ENCODE peak calls at places on chromosome 3, in nine cellular contexts. One of them, this sample, is unnamed. For H3K36me3, the result is how much of the 10 kb centered on the place peaks cover.

GRCh38 chr3:169811606-169812123 is 1.0 kb upstream of the LRRIQ4 start:
- DNase-seq in endodermal cell: no peak
- DNase-seq in psoas muscle: no peak
- DNase-seq in PC-3: peak
- DNase-seq in naive thymus-derived CD4-positive, alpha-beta T cell: peak
- DNase-seq in esophagus squamous epithelium: no peak
- DNase-seq in heart right ventricle: no peak
- DNase-seq in spleen: no peak
- DNase-seq in fibroblast of lung: peak
- DNase-seq in this sample: no peak

GRCh38 chr3:82891028-82891427 is 1129.6 kb upstream of the GBE1 start:
- DNase-seq in endodermal cell: no peak
- DNase-seq in psoas muscle: no peak
- DNase-seq in PC-3: no peak
- DNase-seq in naive thymus-derived CD4-positive, alpha-beta T cell: no peak
- DNase-seq in esophagus squamous epithelium: no peak
- DNase-seq in heart right ventricle: no peak
- DNase-seq in spleen: no peak
- DNase-seq in fibroblast of lung: no peak
- DNase-seq in this sample: no peak

GRCh38 chr3:43707998-43708397 is 17.3 kb downstream of the ABHD5 start:
- DNase-seq in endodermal cell: no peak
- DNase-seq in psoas muscle: no peak
- DNase-seq in PC-3: peak
- DNase-seq in naive thymus-derived CD4-positive, alpha-beta T cell: no peak
- DNase-seq in esophagus squamous epithelium: no peak
- DNase-seq in heart right ventricle: no peak
- DNase-seq in spleen: no peak
- DNase-seq in fibroblast of lung: peak
- DNase-seq in this sample: peak

GRCh38 chr3:161310649-161311423 is 60.5 kb downstream of the SPTSSB start:
- DNase-seq in endodermal cell: no peak
- DNase-seq in psoas muscle: no peak
- DNase-seq in PC-3: no peak
- DNase-seq in naive thymus-derived CD4-positive, alpha-beta T cell: peak
- DNase-seq in esophagus squamous epithelium: no peak
- DNase-seq in heart right ventricle: no peak
- DNase-seq in spleen: no peak
- DNase-seq in fibroblast of lung: no peak
- DNase-seq in this sample: no peak

GRCh38 chr3:146209371-146209770 is 41.5 kb downstream of the PLSCR4 start:
- DNase-seq in endodermal cell: no peak
- DNase-seq in psoas muscle: no peak
- DNase-seq in PC-3: no peak
- DNase-seq in naive thymus-derived CD4-positive, alpha-beta T cell: no peak
- DNase-seq in esophagus squamous epithelium: no peak
- DNase-seq in heart right ventricle: no peak
- DNase-seq in spleen: no peak
- DNase-seq in fibroblast of lung: peak
- DNase-seq in this sample: no peak

GRCh38 chr3:9244495-9245183 is 4.8 kb downstream of the SRGAP3 start:
- DNase-seq in endodermal cell: no peak
- DNase-seq in psoas muscle: no peak
- DNase-seq in PC-3: no peak
- DNase-seq in naive thymus-derived CD4-positive, alpha-beta T cell: no peak
- DNase-seq in esophagus squamous epithelium: no peak
- DNase-seq in heart right ventricle: no peak
- DNase-seq in spleen: no peak
- DNase-seq in fibroblast of lung: no peak
- DNase-seq in this sample: no peak

GRCh38 chr3:112038863-112039262 is 4.3 kb downstream of the TMPRSS7 start:
- DNase-seq in endodermal cell: no peak
- DNase-seq in psoas muscle: no peak
- DNase-seq in PC-3: peak
- DNase-seq in naive thymus-derived CD4-positive, alpha-beta T cell: no peak
- DNase-seq in esophagus squamous epithelium: no peak
- DNase-seq in heart right ventricle: no peak
- DNase-seq in spleen: no peak
- DNase-seq in fibroblast of lung: peak
- DNase-seq in this sample: no peak

GRCh38 chr3:11363732-11364131 is 91.5 kb downstream of the ATG7 start:
- DNase-seq in endodermal cell: no peak
- DNase-seq in psoas muscle: no peak
- DNase-seq in PC-3: no peak
- DNase-seq in naive thymus-derived CD4-positive, alpha-beta T cell: no peak
- DNase-seq in esophagus squamous epithelium: no peak
- DNase-seq in heart right ventricle: no peak
- DNase-seq in spleen: no peak
- DNase-seq in fibroblast of lung: no peak
- DNase-seq in this sample: no peak

GRCh38 chr3:49967307-49967706 is 27.4 kb downstream of the RBM6 start:
- DNase-seq in endodermal cell: no peak
- DNase-seq in psoas muscle: no peak
- DNase-seq in PC-3: no peak
- DNase-seq in naive thymus-derived CD4-positive, alpha-beta T cell: no peak
- DNase-seq in esophagus squamous epithelium: no peak
- DNase-seq in heart right ventricle: no peak
- DNase-seq in spleen: no peak
- DNase-seq in fibroblast of lung: peak
- DNase-seq in this sample: peak

GRCh38 chr3:9906480-9906879 is 3.8 kb downstream of the IL17RE start:
- DNase-seq in endodermal cell: no peak
- DNase-seq in psoas muscle: no peak
- DNase-seq in PC-3: no peak
- DNase-seq in naive thymus-derived CD4-positive, alpha-beta T cell: no peak
- DNase-seq in esophagus squamous epithelium: no peak
- DNase-seq in heart right ventricle: no peak
- DNase-seq in spleen: peak
- DNase-seq in fibroblast of lung: no peak
- DNase-seq in this sample: no peak

GRCh38 chr3:68832680-68833079 is 99.7 kb downstream of the TAFA4 start:
- DNase-seq in endodermal cell: no peak
- DNase-seq in psoas muscle: no peak
- DNase-seq in PC-3: no peak
- DNase-seq in naive thymus-derived CD4-positive, alpha-beta T cell: no peak
- DNase-seq in esophagus squamous epithelium: no peak
- DNase-seq in heart right ventricle: no peak
- DNase-seq in spleen: no peak
- DNase-seq in fibroblast of lung: no peak
- DNase-seq in this sample: no peak

GRCh38 chr3:134640872-134641470 is 9.9 kb downstream of the KY start:
- DNase-seq in endodermal cell: peak
- DNase-seq in psoas muscle: no peak
- DNase-seq in PC-3: peak
- DNase-seq in naive thymus-derived CD4-positive, alpha-beta T cell: no peak
- DNase-seq in esophagus squamous epithelium: no peak
- DNase-seq in heart right ventricle: no peak
- DNase-seq in spleen: no peak
- DNase-seq in fibroblast of lung: peak
- DNase-seq in this sample: no peak

GRCh38 chr3:162082516-162082915 is 585.9 kb downstream of the OTOL1 start:
- DNase-seq in endodermal cell: no peak
- DNase-seq in psoas muscle: no peak
- DNase-seq in PC-3: no peak
- DNase-seq in naive thymus-derived CD4-positive, alpha-beta T cell: no peak
- DNase-seq in esophagus squamous epithelium: no peak
- DNase-seq in heart right ventricle: no peak
- DNase-seq in spleen: no peak
- DNase-seq in fibroblast of lung: no peak
- DNase-seq in this sample: no peak

GRCh38 chr3:188207941-188208750 is 54.2 kb downstream of the LPP start:
- DNase-seq in endodermal cell: peak
- DNase-seq in psoas muscle: no peak
- DNase-seq in PC-3: no peak
- DNase-seq in naive thymus-derived CD4-positive, alpha-beta T cell: no peak
- DNase-seq in esophagus squamous epithelium: no peak
- DNase-seq in heart right ventricle: no peak
- DNase-seq in spleen: no peak
- DNase-seq in fibroblast of lung: peak
- DNase-seq in this sample: peak
- H3K27ac ChIP-seq in endodermal cell: peak
- H3K27ac ChIP-seq in psoas muscle: peak
- H3K27ac ChIP-seq in PC-3: no peak
- H3K27ac ChIP-seq in naive thymus-derived CD4-positive, alpha-beta T cell: no peak
- H3K27ac ChIP-seq in esophagus squamous epithelium: peak
- H3K27ac ChIP-seq in heart right ventricle: no peak
- H3K27ac ChIP-seq in spleen: no peak
- H3K27ac ChIP-seq in fibroblast of lung: peak
- H3K27ac ChIP-seq in this sample: peak

DNA sequence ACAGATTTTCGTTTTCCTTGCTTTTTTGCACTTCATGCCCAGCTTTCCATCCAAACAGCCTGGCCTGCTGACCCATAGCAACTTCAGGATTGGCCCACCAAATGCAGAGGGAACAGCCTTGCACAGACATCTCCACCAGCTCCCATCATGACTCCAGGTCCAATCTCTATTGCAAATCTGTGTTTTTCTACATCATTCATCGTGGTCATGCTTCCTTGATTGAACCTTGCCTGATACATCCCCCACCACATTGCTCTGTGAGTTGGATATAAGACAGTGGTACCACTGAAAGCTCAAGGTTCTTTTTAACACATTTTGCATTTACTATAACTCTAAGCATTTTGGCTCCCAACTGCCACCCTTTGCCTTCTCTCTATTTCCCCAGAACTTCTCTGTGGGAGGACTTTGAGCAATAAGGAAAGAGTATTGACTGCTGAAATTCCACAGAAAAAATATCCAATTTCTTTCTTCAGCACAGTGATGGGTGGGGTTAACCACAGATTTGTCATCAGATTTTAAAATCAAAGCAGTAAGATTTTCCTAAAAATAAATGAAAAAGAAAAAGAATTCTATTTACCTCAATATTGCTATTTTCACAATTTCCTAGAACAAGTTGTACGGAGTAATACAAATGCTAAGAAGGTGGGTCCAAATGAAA is 114.7 kb upstream of the GALNT15 start:
- DNase-seq in endodermal cell: no peak
- DNase-seq in psoas muscle: no peak
- DNase-seq in PC-3: no peak
- DNase-seq in naive thymus-derived CD4-positive, alpha-beta T cell: no peak
- DNase-seq in esophagus squamous epithelium: no peak
- DNase-seq in heart right ventricle: no peak
- DNase-seq in spleen: no peak
- DNase-seq in fibroblast of lung: no peak
- DNase-seq in this sample: no peak
- H3K4me3 ChIP-seq in endodermal cell: no peak
- H3K4me3 ChIP-seq in psoas muscle: peak
- H3K4me3 ChIP-seq in PC-3: peak
- H3K4me3 ChIP-seq in naive thymus-derived CD4-positive, alpha-beta T cell: no peak
- H3K4me3 ChIP-seq in esophagus squamous epithelium: no peak
- H3K4me3 ChIP-seq in heart right ventricle: no peak
- H3K4me3 ChIP-seq in spleen: no peak
- H3K4me3 ChIP-seq in fibroblast of lung: no peak
- H3K4me3 ChIP-seq in this sample: no peak

DNA sequence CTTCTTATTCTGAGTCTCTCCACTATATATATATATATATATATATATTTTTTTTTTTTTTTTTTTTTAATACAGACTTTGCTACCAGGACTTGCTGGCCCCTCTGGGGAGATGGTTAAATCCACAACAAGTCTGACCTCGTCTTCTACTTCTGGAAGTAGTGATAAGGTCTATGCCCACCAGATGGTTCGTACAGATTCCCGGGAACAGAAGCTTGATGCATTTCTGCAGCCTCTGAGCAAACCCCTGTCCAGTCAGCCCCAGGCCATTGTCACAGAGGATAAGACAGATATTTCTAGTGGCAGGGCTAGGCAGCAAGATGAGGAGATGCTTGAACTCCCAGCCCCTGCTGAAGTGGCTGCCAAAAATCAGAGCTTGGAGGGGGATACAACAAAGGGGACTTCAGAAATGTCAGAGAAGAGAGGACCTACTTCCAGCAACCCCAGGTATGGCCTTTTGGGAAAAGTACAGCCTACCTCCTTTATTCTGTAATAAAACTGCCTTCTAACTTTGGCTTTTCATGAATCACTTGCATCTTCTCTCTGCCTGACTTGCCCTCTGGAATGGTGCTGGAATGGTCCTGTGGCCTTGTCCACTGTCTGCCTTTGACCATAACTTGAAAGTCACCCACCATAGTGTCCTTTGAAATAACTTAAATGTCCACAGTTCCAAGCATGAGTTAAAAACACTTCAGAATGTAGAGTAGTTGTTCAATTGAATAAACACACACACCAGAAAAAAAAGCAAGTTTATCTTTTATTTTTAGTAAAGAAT is 32.4 kb downstream of the MLH1 start:
- DNase-seq in endodermal cell: no peak
- DNase-seq in psoas muscle: no peak
- DNase-seq in PC-3: no peak
- DNase-seq in naive thymus-derived CD4-positive, alpha-beta T cell: no peak
- DNase-seq in esophagus squamous epithelium: no peak
- DNase-seq in heart right ventricle: no peak
- DNase-seq in spleen: no peak
- DNase-seq in fibroblast of lung: no peak
- DNase-seq in this sample: no peak
- H3K36me3 ChIP-seq in endodermal cell: half or more
- H3K36me3 ChIP-seq in psoas muscle: under half
- H3K36me3 ChIP-seq in PC-3: half or more
- H3K36me3 ChIP-seq in naive thymus-derived CD4-positive, alpha-beta T cell: under half
- H3K36me3 ChIP-seq in esophagus squamous epithelium: half or more
- H3K36me3 ChIP-seq in heart right ventricle: half or more
- H3K36me3 ChIP-seq in spleen: under half
- H3K36me3 ChIP-seq in fibroblast of lung: under half
- H3K36me3 ChIP-seq in this sample: half or more

DNA sequence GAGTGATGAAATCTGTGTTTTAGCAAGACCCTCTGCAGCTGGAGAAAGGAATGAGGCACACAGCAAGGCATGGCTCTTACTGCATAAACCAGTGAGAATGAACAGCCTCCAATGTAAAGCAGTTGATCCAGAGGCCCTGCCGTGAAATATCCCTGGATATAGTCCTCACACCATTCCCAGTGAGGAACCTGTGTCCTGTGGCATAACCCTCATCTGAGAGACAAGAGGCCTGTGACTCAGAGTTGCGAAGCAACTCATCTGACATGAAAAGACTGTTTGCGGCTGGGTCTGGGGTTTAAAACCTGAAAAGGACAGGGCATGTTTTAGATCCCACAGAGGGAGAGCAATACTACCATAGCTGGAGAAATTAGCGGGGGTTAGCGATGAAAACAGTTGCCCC is 165.4 kb upstream of the BHLHE40 start:
- DNase-seq in endodermal cell: no peak
- DNase-seq in psoas muscle: no peak
- DNase-seq in PC-3: no peak
- DNase-seq in naive thymus-derived CD4-positive, alpha-beta T cell: no peak
- DNase-seq in esophagus squamous epithelium: no peak
- DNase-seq in heart right ventricle: no peak
- DNase-seq in spleen: no peak
- DNase-seq in fibroblast of lung: peak
- DNase-seq in this sample: no peak
- H3K27ac ChIP-seq in endodermal cell: no peak
- H3K27ac ChIP-seq in psoas muscle: no peak
- H3K27ac ChIP-seq in PC-3: peak
- H3K27ac ChIP-seq in naive thymus-derived CD4-positive, alpha-beta T cell: no peak
- H3K27ac ChIP-seq in esophagus squamous epithelium: peak
- H3K27ac ChIP-seq in heart right ventricle: no peak
- H3K27ac ChIP-seq in spleen: peak
- H3K27ac ChIP-seq in fibroblast of lung: no peak
- H3K27ac ChIP-seq in this sample: no peak

GRCh38 chr3:131454501-131454900 is 48.3 kb downstream of the MRPL3 start:
- DNase-seq in endodermal cell: no peak
- DNase-seq in psoas muscle: no peak
- DNase-seq in PC-3: peak
- DNase-seq in naive thymus-derived CD4-positive, alpha-beta T cell: no peak
- DNase-seq in esophagus squamous epithelium: no peak
- DNase-seq in heart right ventricle: no peak
- DNase-seq in spleen: no peak
- DNase-seq in fibroblast of lung: peak
- DNase-seq in this sample: no peak
- H3K4me3 ChIP-seq in endodermal cell: no peak
- H3K4me3 ChIP-seq in psoas muscle: no peak
- H3K4me3 ChIP-seq in PC-3: no peak
- H3K4me3 ChIP-seq in naive thymus-derived CD4-positive, alpha-beta T cell: no peak
- H3K4me3 ChIP-seq in esophagus squamous epithelium: no peak
- H3K4me3 ChIP-seq in heart right ventricle: no peak
- H3K4me3 ChIP-seq in spleen: no peak
- H3K4me3 ChIP-seq in fibroblast of lung: no peak
- H3K4me3 ChIP-seq in this sample: no peak

This sample was measured in SJSA1.